ENCODE peak calls at places on chromosomes 12 and 14, in nine cellular contexts. Y, K, Q, J, X, D, C, G and E are unnamed samples.

GRCh38 chr14:90495357-90496276 is 98.8 kb downstream of the CALM1 start:
- DNase-seq in Y (peak), K (peak), Q (no peak), J (peak), X (peak), D (no peak), C (peak), G (no peak), E (peak)

GRCh38 chr14:76326918-76327689 is 48.8 kb upstream of the ESRRB start:
- DNase-seq in Y (no peak), K (no peak), Q (no peak), J (no peak), X (no peak), D (no peak), C (no peak), G (no peak), E (no peak)

GRCh38 chr12:1531654-1532366 is 62.6 kb downstream of the FBXL14 start:
- DNase-seq in Y (no peak), K (no peak), Q (no peak), J (no peak), X (no peak), D (no peak), C (no peak), G (no peak), E (no peak)

GRCh38 chr12:59393506-59393905 is 202.3 kb upstream of the SLC16A7 start:
- DNase-seq in Y (no peak), K (no peak), Q (no peak), J (no peak), X (no peak), D (no peak), C (no peak), G (no peak), E (no peak)

GRCh38 chr14:68822132-68822651 is 29.3 kb upstream of the ZFP36L1 start:
- DNase-seq in Y (no peak), K (no peak), Q (no peak), J (no peak), X (no peak), D (no peak), C (no peak), G (no peak), E (no peak)

GRCh38 chr14:94138256-94138655 is 8.9 kb upstream of the IFI27L2 start:
- DNase-seq in Y (no peak), K (no peak), Q (no peak), J (no peak), X (no peak), D (no peak), C (no peak), G (no peak), E (no peak)

GRCh38 chr12:120703311-120703942 is 6.8 kb upstream of the UNC119B start:
- DNase-seq in Y (no peak), K (no peak), Q (no peak), J (no peak), X (no peak), D (no peak), C (no peak), G (no peak), E (no peak)

GRCh38 chr12:127607146-127607725 is 659.7 kb upstream of the TMEM132C start:
- DNase-seq in Y (no peak), K (no peak), Q (no peak), J (no peak), X (no peak), D (no peak), C (no peak), G (no peak), E (no peak)

GRCh38 chr14:101335061-101335661 is 226.1 kb upstream of the DIO3 start:
- DNase-seq in Y (no peak), K (no peak), Q (no peak), J (no peak), X (no peak), D (peak), C (no peak), G (no peak), E (no peak)

GRCh38 chr14:94876306-94876705 is 106.4 kb upstream of the GSC start:
- DNase-seq in Y (no peak), K (no peak), Q (no peak), J (no peak), X (no peak), D (no peak), C (no peak), G (no peak), E (no peak)

GRCh38 chr14:43901950-43902349 is 605.1 kb downstream of the FSCB start:
- DNase-seq in Y (no peak), K (no peak), Q (no peak), J (no peak), X (no peak), D (no peak), C (no peak), G (no peak), E (no peak)

GRCh38 chr14:94548999-94549985 is 11.9 kb upstream of the SERPINA4 start:
- DNase-seq in Y (peak), K (peak), Q (peak), J (peak), X (peak), D (peak), C (peak), G (peak), E (peak)

GRCh38 chr14:53979141-53979673 is 22.6 kb upstream of the BMP4 start:
- DNase-seq in Y (no peak), K (no peak), Q (no peak), J (no peak), X (no peak), D (no peak), C (peak), G (no peak), E (no peak)

GRCh38 chr12:32515137-32515860 is 115.9 kb downstream of the FGD4 start:
- DNase-seq in Y (no peak), K (no peak), Q (no peak), J (no peak), X (no peak), D (no peak), C (no peak), G (no peak), E (no peak)

GRCh38 chr12:109757671-109758265 is 44.1 kb downstream of the FAM222A start:
- DNase-seq in Y (no peak), K (no peak), Q (no peak), J (no peak), X (no peak), D (no peak), C (peak), G (no peak), E (no peak)

GRCh38 chr12:112349440-112349839 is 32.8 kb downstream of the HECTD4 start:
- DNase-seq in Y (no peak), K (no peak), Q (no peak), J (no peak), X (no peak), D (no peak), C (no peak), G (no peak), E (no peak)

GRCh38 chr12:49296836-49297694 is 2.1 kb downstream of the PRPH start:
- DNase-seq in Y (no peak), K (peak), Q (no peak), J (peak), X (no peak), D (no peak), C (peak), G (peak), E (peak)

GRCh38 chr12:40138526-40138925 is 32.6 kb upstream of the SLC2A13 start:
- DNase-seq in Y (no peak), K (no peak), Q (no peak), J (no peak), X (no peak), D (no peak), C (no peak), G (no peak), E (no peak)

GRCh38 chr14:56196274-56196673 is 78.1 kb downstream of the PELI2 start:
- DNase-seq in Y (no peak), K (no peak), Q (no peak), J (no peak), X (no peak), D (no peak), C (no peak), G (no peak), E (no peak)

GRCh38 chr12:15982471-15982870 is 71.3 kb downstream of the DERA start:
- DNase-seq in Y (no peak), K (no peak), Q (no peak), J (no peak), X (no peak), D (no peak), C (no peak), G (no peak), E (no peak)

GRCh38 chr12:113115455-113116126 is 20.0 kb downstream of the RASAL1 start:
- DNase-seq in Y (no peak), K (no peak), Q (no peak), J (no peak), X (no peak), D (no peak), C (no peak), G (no peak), E (no peak)